ENCODE peak calls at places on chromosomes 16 and 17, in five cellular contexts. K is lung microvascular endothelial cell; C is activated B cell treated with CpG ODN at 0.5 μM for 24 hours; Q is activated CD4-positive, CD25-positive, alpha-beta regulatory T cell treated with anti-CD3 and anti-CD28 coated beads, Interleukin-2, amount 50 U/mL, for 16 hours; H is NCI-H460. J is an unnamed sample.

GRCh38 chr17:65485388-65486299 is 75.8 kb downstream of the AXIN2 start:
- DNase-seq in C (no peak), H (no peak), Q (no peak), K (peak), J (no peak)

GRCh38 chr17:80458016-80458415 is 18.4 kb downstream of the NPTX1 start:
- DNase-seq in K (no peak), Q (no peak), C (no peak), H (no peak), J (no peak)

GRCh38 chr16:28182183-28182582 is 29.6 kb downstream of the XPO6 start:
- DNase-seq in C (no peak), Q (peak), H (no peak), K (no peak), J (no peak)

GRCh38 chr17:76137351-76138233 is 3.5 kb downstream of the FOXJ1 start:
- DNase-seq in C (no peak), H (no peak), K (no peak), Q (no peak), J (no peak)

GRCh38 chr16:30351586-30352419 is 3.3 kb downstream of the CD2BP2 start:
- DNase-seq in C (no peak), Q (no peak), H (no peak), K (peak), J (peak)

GRCh38 chr16:69309316-69309715 is 1.8 kb upstream of the VPS4A start:
- DNase-seq in K (no peak), C (no peak), H (no peak), Q (no peak), J (no peak)

GRCh38 chr16:28845173-28846079 is 722 bp downstream of the TUFM start:
- DNase-seq in Q (no peak), C (no peak), K (peak), H (no peak), J (peak)

GRCh38 chr17:35051183-35051578 is 12.3 kb downstream of the RFFL start:
- DNase-seq in K (peak), C (no peak), H (no peak), Q (no peak), J (no peak)

GRCh38 chr17:73956595-73957465 is 246.6 kb upstream of the RPL38 start:
- DNase-seq in H (peak), C (peak), Q (no peak), K (peak), J (peak)

GRCh38 chr16:88341551-88342290 is 41.0 kb upstream of the ZNF469 start:
- DNase-seq in K (no peak), Q (no peak), C (no peak), H (no peak), J (no peak)

GRCh38 chr16:12449795-12450194 is 353.9 kb downstream of the CPPED1 start:
- DNase-seq in H (no peak), Q (no peak), C (no peak), K (no peak), J (no peak)

GRCh38 chr16:25199457-25199856 is 17.3 kb upstream of the AQP8 start:
- DNase-seq in K (no peak), C (no peak), Q (no peak), H (no peak), J (no peak)

GRCh38 chr17:44832821-44833220 is 2.7 kb upstream of the GJC1 start:
- DNase-seq in Q (no peak), K (no peak), H (no peak), C (no peak), J (no peak)

GRCh38 chr16:51383909-51384308 is 232.8 kb upstream of the SALL1 start:
- DNase-seq in K (no peak), C (no peak), H (no peak), Q (no peak), J (no peak)

GRCh38 chr17:63704836-63705235 is 4.9 kb upstream of the LIMD2 start:
- DNase-seq in H (no peak), Q (no peak), C (no peak), K (no peak), J (no peak)

GRCh38 chr17:57995076-57995956 is 7.3 kb upstream of the VEZF1 start:
- DNase-seq in Q (peak), H (peak), C (peak), K (peak), J (peak)

GRCh38 chr16:72475688-72476087 is 303.7 kb upstream of the PMFBP1 start:
- DNase-seq in H (no peak), K (no peak), Q (no peak), C (no peak), J (no peak)

GRCh38 chr16:27769561-27770222 is 219.7 kb downstream of the KATNIP start:
- DNase-seq in C (no peak), H (no peak), Q (no peak), K (no peak), J (no peak)